ENCODE peak calls at places on chromosomes 11 and 22, in six cellular contexts. R is psoas muscle, P is body of pancreas, F is sigmoid colon, U is H1, I is brain microvascular endothelial cell. L is an unnamed sample.

GRCh38 chr11:40240284-40240683 is 1219.2 kb downstream of the LRRC4C start:
- DNase-seq in I (no peak), R (no peak), U (no peak), P (no peak), F (no peak), L (no peak)

GRCh38 chr11:22197139-22197893 is 4.4 kb downstream of the ANO5 start:
- DNase-seq in R (no peak), U (no peak), F (no peak), I (no peak), P (no peak), L (no peak)

GRCh38 chr11:123616505-123617198 is 37.8 kb downstream of the SCN3B start:
- DNase-seq in F (peak), P (peak), R (peak), I (no peak), U (no peak), L (peak)

GRCh38 chr11:72226701-72227100 is 2.1 kb downstream of the INPPL1 start:
- DNase-seq in F (no peak), P (no peak), I (no peak), U (no peak), R (no peak), L (no peak)

GRCh38 chr11:119185916-119186634 is 800 bp downstream of the NHERF4 start:
- DNase-seq in I (no peak), P (no peak), R (no peak), F (no peak), U (no peak), L (no peak)

GRCh38 chr11:67045314-67045713 is 11.3 kb upstream of the RHOD start:
- DNase-seq in R (peak), I (peak), U (no peak), P (no peak), F (no peak), L (no peak)

GRCh38 chr22:30423296-30423958 is 2.1 kb upstream of the MTFP1 start:
- DNase-seq in I (no peak), U (no peak), P (peak), R (no peak), F (peak), L (no peak)

GRCh38 chr22:46003271-46004091 is 26.5 kb upstream of the WNT7B start:
- DNase-seq in U (no peak), R (no peak), P (no peak), I (no peak), F (peak), L (no peak)

GRCh38 chr11:128686045-128686741 is 7.7 kb upstream of the FLI1 start:
- DNase-seq in I (no peak), U (no peak), P (no peak), F (no peak), R (no peak), L (no peak)

GRCh38 chr11:2538951-2539735 is 94.3 kb downstream of the KCNQ1 start:
- DNase-seq in R (peak), F (peak), U (no peak), I (no peak), P (peak), L (no peak)

GRCh38 chr11:114179234-114179941 is 116.8 kb upstream of the NNMT start:
- DNase-seq in R (peak), P (peak), F (peak), U (no peak), I (peak), L (peak)

GRCh38 chr11:83070878-83071640 is 638 bp downstream of the RAB30 start:
- DNase-seq in R (peak), P (peak), U (no peak), F (peak), I (no peak), L (peak)

GRCh38 chr11:46380340-46381045 is 976 bp upstream of the MDK start:
- DNase-seq in U (no peak), P (peak), R (peak), F (peak), I (no peak), L (peak)

GRCh38 chr22:23538502-23538860 is 41.6 kb downstream of the IGLL1 start:
- DNase-seq in P (no peak), R (no peak), I (no peak), F (peak), U (no peak), L (no peak)

GRCh38 chr22:23539135-23539838 is 40.8 kb downstream of the IGLL1 start:
- DNase-seq in U (peak), I (peak), F (peak), R (peak), P (peak), L (peak)

GRCh38 chr22:23547818-23548500 is 32.1 kb downstream of the IGLL1 start:
- DNase-seq in I (no peak), F (peak), U (no peak), P (no peak), R (no peak), L (no peak)

GRCh38 chr22:23537421-23537820 is 42.7 kb downstream of the IGLL1 start:
- DNase-seq in P (no peak), R (no peak), U (no peak), I (no peak), F (peak), L (no peak)

DNA sequence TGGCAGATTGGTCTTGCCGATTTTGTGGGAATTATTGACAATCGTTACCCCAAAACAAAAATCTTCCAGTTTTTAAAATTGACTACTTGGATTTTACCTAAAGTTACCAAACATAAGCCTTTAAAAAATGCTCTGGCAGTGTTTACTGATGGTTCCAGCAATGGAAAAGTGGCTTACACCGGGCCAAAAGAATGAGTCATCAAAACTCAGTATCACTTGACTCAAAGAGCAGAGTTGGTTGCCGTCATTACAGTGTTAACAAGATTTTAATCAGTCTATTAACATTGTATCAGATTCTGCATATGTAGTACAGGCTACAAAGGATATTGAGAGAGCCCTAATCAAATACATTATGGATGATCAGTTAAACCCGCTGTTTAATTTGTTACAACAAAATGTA is 37.2 kb downstream of the IGLL1 start:
- DNase-seq in F (peak), U (no peak), P (no peak), I (no peak), R (no peak), L (no peak)
- TF ChIP-seq CTCF in F (no peak), U (no peak), P (no peak), I (no peak), R (no peak), L (no peak)

GRCh38 chr22:41263704-41264103 is 22.3 kb downstream of the RANGAP1 start:
- DNase-seq in P (no peak), U (no peak), R (no peak), F (no peak), I (no peak), L (no peak)
- H3K27ac ChIP-seq in P (no peak), U (no peak), R (no peak), F (no peak), I (no peak), L (no peak)

GRCh38 chr11:25520459-25520858 is 811.5 kb upstream of the ANO3 start:
- DNase-seq in U (no peak), F (no peak), I (no peak), R (no peak), P (no peak), L (no peak)
- H3K4me3 ChIP-seq in U (no peak), F (no peak), I (no peak), R (no peak), P (no peak), L (no peak)

GRCh38 chr22:21643533-21644357 is 1.6 kb downstream of the SDF2L1 start:
- DNase-seq in I (no peak), U (no peak), P (peak), R (no peak), F (no peak), L (no peak)

GRCh38 chr22:21640810-21641209 is 1.3 kb upstream of the SDF2L1 start:
- DNase-seq in F (no peak), I (no peak), R (no peak), P (no peak), U (no peak), L (no peak)

GRCh38 chr22:21641795-21642583 is at the start of gene SDF2L1:
- DNase-seq in I (peak), R (peak), P (peak), U (peak), F (peak), L (peak)

GRCh38 chr22:21641417-21641794 is 696 bp upstream of the SDF2L1 start:
- DNase-seq in I (no peak), F (no peak), R (peak), P (peak), U (no peak), L (no peak)

GRCh38 chr22:21642584-21643448 is 714 bp downstream of the SDF2L1 start:
- DNase-seq in I (peak), R (peak), F (no peak), P (peak), U (no peak), L (no peak)
- TF ChIP-seq CTCF in I (peak), R (peak), F (no peak), P (peak), U (peak), L (peak)

GRCh38 chr22:41563051-41563711 is 2.4 kb downstream of the CSDC2 start:
- DNase-seq in R (no peak), I (peak), P (no peak), U (no peak), F (no peak), L (no peak)
- H3K27ac ChIP-seq in R (no peak), I (peak), P (no peak), U (no peak), F (peak), L (peak)

DNA sequence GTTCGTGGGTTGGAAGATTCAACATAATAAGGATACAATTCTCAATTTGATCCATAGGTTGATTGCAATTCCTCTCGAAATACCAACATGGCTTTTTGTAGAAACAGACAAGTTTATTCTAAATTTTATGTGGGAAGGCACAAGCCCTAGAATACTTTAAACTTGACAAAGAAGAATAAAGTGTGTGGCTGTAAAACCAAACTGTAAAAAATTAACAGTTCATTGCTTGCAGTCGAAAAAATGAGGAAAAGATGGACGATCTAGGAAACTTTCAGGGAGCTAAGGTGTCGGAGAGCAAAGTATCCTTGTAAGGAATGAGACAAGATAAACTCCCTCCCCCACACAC is 1.0 kb upstream of the GLB1L3 start:
- DNase-seq in F (no peak), P (no peak), I (no peak), R (no peak), U (no peak), L (no peak)
- H3K4me3 ChIP-seq in F (no peak), P (no peak), I (no peak), R (no peak), U (peak), L (no peak)

DNA sequence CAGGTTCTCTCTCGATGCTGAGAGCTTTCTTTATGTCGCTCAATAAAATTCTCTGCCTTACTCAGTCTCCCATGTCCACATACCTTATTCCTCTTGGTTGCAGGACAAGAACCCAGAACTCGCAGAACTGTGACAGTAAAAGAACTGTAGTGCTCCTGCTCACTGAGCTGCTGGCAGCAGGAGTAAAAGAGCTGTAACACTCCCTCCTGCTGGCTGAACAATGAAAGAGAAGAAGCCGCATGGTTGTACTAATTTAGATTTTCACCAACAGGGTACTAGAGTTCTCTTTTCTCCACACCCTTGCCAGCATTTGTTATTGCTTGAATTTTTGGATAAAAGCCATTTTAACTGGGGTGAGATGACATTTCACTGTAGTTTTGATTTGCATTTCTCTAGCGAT is 433.2 kb downstream of the GUCY1A2 start:
- DNase-seq in U (peak), P (no peak), F (no peak), R (no peak), I (peak), L (no peak)
- TF ChIP-seq CTCF in U (peak), P (no peak), F (no peak), R (no peak), I (peak), L (no peak)